ENCODE peak calls at places on chromosomes 3 and 15, in ten cellular contexts. V is hepatocyte; Z is naive thymus-derived CD8-positive, alpha-beta T cell; E is left lung; J is NCI-H69; H is B cell; L is transverse colon; W is GM19239; O is AG09319; P is NCI-H2171. N is an unnamed sample.

GRCh38 chr15:45704329-45705249 is 69.8 kb downstream of the SQOR start:
- DNase-seq in O (no peak), P (no peak), V (peak; percentile 84), H (peak; percentile 34), J (peak; percentile 46), E (peak; percentile 83), Z (peak; percentile 34), W (no peak), L (peak; percentile 18), N (peak; percentile 24)

GRCh38 chr3:65936908-65937638 is 101.6 kb downstream of the MAGI1 start:
- DNase-seq in O (no peak), Z (no peak), P (no peak), W (no peak), J (no peak), V (peak; percentile 17), H (no peak), L (no peak), E (no peak), N (no peak)

GRCh38 chr3:69731080-69731479 is 8.2 kb upstream of the MITF start:
- DNase-seq in Z (no peak), E (no peak), O (no peak), W (no peak), P (no peak), J (no peak), L (no peak), V (no peak), H (no peak), N (no peak)

GRCh38 chr3:189941679-189942078 is 179.0 kb downstream of the P3H2 start:
- DNase-seq in Z (no peak), L (no peak), J (peak; percentile 99), O (no peak), H (no peak), P (no peak), V (peak; percentile 58), E (no peak), W (no peak), N (no peak)

GRCh38 chr15:70856884-70857546 is 3.1 kb upstream of the LARP6 start:
- DNase-seq in J (peak; percentile 3), W (no peak), H (no peak), O (peak; percentile 99), V (peak; percentile 74), L (peak; percentile 47), P (no peak), E (no peak), Z (no peak), N (no peak)

GRCh38 chr3:64300790-64301423 is 75.6 kb upstream of the PRICKLE2 start:
- DNase-seq in V (no peak), E (no peak), O (peak; percentile 60), P (no peak), L (no peak), H (no peak), W (no peak), Z (no peak), J (no peak), N (no peak)

GRCh38 chr3:127479449-127479848 is 111.1 kb downstream of the TPRA1 start:
- DNase-seq in L (no peak), W (no peak), J (no peak), V (no peak), H (no peak), O (no peak), E (no peak), Z (no peak), P (no peak), N (no peak)

GRCh38 chr3:179373938-179374337 is 26.4 kb downstream of the MFN1 start:
- DNase-seq in J (no peak), V (no peak), L (no peak), H (no peak), P (no peak), Z (no peak), O (no peak), E (no peak), W (no peak), N (no peak)

N was measured in GM20000.